ENCODE peak calls at places on chromosomes 16 and 17, in nine cellular contexts. J, Q, R, L, I, W, T, Y and M are unnamed samples.

GRCh38 chr17:65987988-65988387 is 203.9 kb downstream of the CEP112 start:
- DNase-seq in L (no peak), W (no peak), R (peak), Q (no peak), T (no peak), Y (no peak), I (no peak), J (peak), M (no peak)

GRCh38 chr16:12613131-12613991 is 190.3 kb downstream of the CPPED1 start:
- DNase-seq in I (peak), T (no peak), J (no peak), Y (no peak), W (peak), R (peak), Q (no peak), L (no peak), M (no peak)

GRCh38 chr16:50296807-50297206 is 30.5 kb downstream of the ADCY7 start:
- DNase-seq in L (no peak), T (peak), Q (no peak), Y (no peak), I (no peak), J (no peak), R (no peak), W (no peak), M (no peak)

GRCh38 chr16:57434003-57434402 is 13.2 kb downstream of the CIAPIN1 start:
- DNase-seq in Q (no peak), Y (no peak), I (no peak), W (no peak), J (no peak), R (no peak), T (no peak), L (no peak), M (no peak)

GRCh38 chr16:4411684-4412083 is 4.7 kb downstream of the CORO7 start:
- DNase-seq in R (no peak), J (no peak), T (peak), Q (peak), L (peak), W (no peak), I (no peak), Y (no peak), M (no peak)

GRCh38 chr16:81497690-81498089 is 53.1 kb downstream of the CMIP start:
- DNase-seq in Q (no peak), I (no peak), R (no peak), W (peak), L (no peak), T (no peak), Y (no peak), J (no peak), M (no peak)

GRCh38 chr16:30724641-30725464 is 23.4 kb upstream of the PHKG2 start:
- DNase-seq in L (peak), Y (no peak), W (no peak), Q (peak), R (no peak), I (no peak), T (peak), J (no peak), M (no peak)

GRCh38 chr17:12128946-12129345 is 108.3 kb downstream of the MAP2K4 start:
- DNase-seq in T (no peak), I (no peak), J (no peak), R (no peak), W (no peak), Y (no peak), L (no peak), Q (no peak), M (no peak)

GRCh38 chr17:57114085-57114673 is 29.1 kb downstream of the AKAP1 start:
- DNase-seq in I (peak), W (peak), R (peak), Y (peak), J (no peak), Q (peak), L (peak), T (peak), M (no peak)

GRCh38 chr17:77200711-77201110 is 59.9 kb downstream of the SEC14L1 start:
- DNase-seq in Y (no peak), W (no peak), I (no peak), Q (no peak), T (no peak), L (no peak), R (no peak), J (no peak), M (no peak)

GRCh38 chr16:27401768-27402568 is at the start of gene IL21R:
- DNase-seq in W (no peak), Y (peak), T (no peak), L (peak), J (no peak), Q (peak), I (peak), R (peak), M (peak)

GRCh38 chr16:85080923-85081498 is 31.3 kb downstream of the CIBAR2 start:
- DNase-seq in L (no peak), Q (no peak), Y (no peak), I (no peak), R (no peak), T (no peak), W (no peak), J (no peak), M (no peak)

GRCh38 chr16:27756206-27756970 is 206.4 kb downstream of the KATNIP start:
- DNase-seq in T (no peak), R (no peak), W (peak), Q (no peak), I (no peak), J (no peak), L (no peak), Y (no peak), M (no peak)

GRCh38 chr16:86531193-86531550 is 20.8 kb downstream of the FOXF1 start:
- DNase-seq in R (no peak), Q (peak), J (no peak), Y (no peak), W (no peak), I (no peak), L (peak), T (peak), M (no peak)

GRCh38 chr17:2709173-2709661 is 2.3 kb downstream of the CLUH start:
- DNase-seq in T (peak), L (no peak), J (no peak), Y (no peak), W (no peak), I (no peak), Q (no peak), R (peak), M (peak)

GRCh38 chr16:30394603-30395154 is 541 bp upstream of the ZNF48 start:
- DNase-seq in T (no peak), W (peak), Q (no peak), R (peak), J (no peak), I (no peak), Y (no peak), L (peak), M (no peak)

GRCh38 chr17:16282522-16282921 is 65.5 kb downstream of the PIGL start:
- DNase-seq in T (no peak), Q (no peak), Y (no peak), J (no peak), R (peak), I (no peak), W (no peak), L (no peak), M (no peak)

GRCh38 chr16:82748026-82748425 is 121.3 kb downstream of the CDH13 start:
- DNase-seq in I (no peak), L (peak), Q (peak), J (peak), R (peak), T (no peak), Y (no peak), W (no peak), M (no peak)

GRCh38 chr16:81265658-81266451 is 27.4 kb downstream of the BCO1 start:
- DNase-seq in R (no peak), W (no peak), I (no peak), J (no peak), T (peak), L (peak), Y (no peak), Q (peak), M (peak)

GRCh38 chr17:19453296-19453695 is 42.3 kb downstream of the RNF112 start:
- DNase-seq in T (no peak), J (no peak), I (no peak), R (no peak), L (no peak), W (no peak), Q (no peak), Y (no peak), M (no peak)

GRCh38 chr17:66552381-66552780 is 250.0 kb downstream of the PRKCA start:
- DNase-seq in R (no peak), J (no peak), W (no peak), L (no peak), Y (no peak), T (no peak), Q (no peak), I (no peak), M (no peak)

GRCh38 chr17:82807101-82807500 is 32.7 kb downstream of the ZNF750 start:
- DNase-seq in Q (no peak), L (no peak), Y (no peak), I (no peak), T (no peak), J (no peak), R (no peak), W (no peak), M (no peak)

GRCh38 chr17:40319651-40320550 is 10.9 kb downstream of the RARA start:
- DNase-seq in T (peak), J (no peak), Q (no peak), Y (peak), L (no peak), R (no peak), I (peak), W (no peak), M (peak)

GRCh38 chr17:60827920-60828319 is 150.3 kb downstream of the BCAS3 start:
- DNase-seq in R (no peak), Q (no peak), W (no peak), T (no peak), L (no peak), J (no peak), Y (no peak), I (no peak), M (no peak)

GRCh38 chr16:84559311-84559932 is 55.0 kb upstream of the MEAK7 start:
- DNase-seq in L (no peak), J (peak), T (no peak), I (no peak), W (no peak), Y (no peak), Q (no peak), R (peak), M (no peak)

GRCh38 chr17:48503747-48504146 is 27.1 kb downstream of the HOXB1 start:
- DNase-seq in L (no peak), Y (no peak), R (no peak), W (no peak), J (no peak), Q (no peak), T (no peak), I (no peak), M (no peak)

GRCh38 chr17:63998050-63998720 is at the start of gene PRR29:
- DNase-seq in Y (peak), W (peak), J (peak), I (peak), Q (peak), T (peak), L (peak), R (peak), M (peak)

GRCh38 chr17:43392397-43392796 is 6.4 kb upstream of the ARL4D start:
- DNase-seq in L (no peak), J (no peak), I (no peak), W (no peak), R (no peak), Q (no peak), Y (no peak), T (no peak), M (no peak)

GRCh38 chr17:62093188-62094155 is 28.4 kb upstream of the MED13 start:
- DNase-seq in R (peak), T (no peak), J (no peak), I (no peak), Y (no peak), W (no peak), L (no peak), Q (no peak), M (no peak)

GRCh38 chr16:17138801-17139200 is 332.0 kb downstream of the XYLT1 start:
- DNase-seq in T (no peak), I (no peak), R (no peak), W (no peak), J (no peak), Q (no peak), L (no peak), Y (no peak), M (no peak)

GRCh38 chr16:57526498-57526897 is 9.9 kb downstream of the CCDC102A start:
- DNase-seq in W (no peak), R (no peak), Y (no peak), Q (no peak), T (peak), J (no peak), I (no peak), L (no peak), M (no peak)

GRCh38 chr16:67936876-67937605 is 391 bp upstream of the PSMB10 start:
- DNase-seq in R (no peak), L (no peak), T (no peak), J (no peak), Y (peak), Q (peak), W (no peak), I (peak), M (peak)

GRCh38 chr17:41865596-41865893 is 322 bp upstream of the KLHL11 start:
- DNase-seq in L (no peak), T (no peak), W (no peak), J (no peak), Q (no peak), Y (no peak), I (no peak), R (no peak), M (no peak)

GRCh38 chr17:71631483-71631882 is 489.3 kb upstream of the SOX9 start:
- DNase-seq in Y (no peak), Q (no peak), J (no peak), W (no peak), R (peak), L (no peak), T (no peak), I (no peak), M (no peak)